ENCODE peak calls at places on chromosomes 1 and 21, in seven cellular contexts. H is SK-N-SH, K is dorsolateral prefrontal cortex, Y is thoracic aorta, U is fibroblast of pulmonary artery, G is hepatocyte, C is heart right ventricle. S is an unnamed sample.

GRCh38 chr1:1037366-1038327 is 17.7 kb downstream of the AGRN start:
- DNase-seq in H (no peak), K (no peak), Y (no peak), U (no peak), G (no peak), C (no peak), S (no peak)

GRCh38 chr1:39398278-39399010 is 93.0 kb upstream of the BMP8A start:
- DNase-seq in H (peak), K (no peak), Y (peak), U (peak), G (peak), C (peak), S (peak)

GRCh38 chr21:38494254-38494648 is 4.0 kb downstream of the ERG start:
- DNase-seq in H (no peak), K (no peak), Y (no peak), U (no peak), G (no peak), C (no peak), S (no peak)

GRCh38 chr1:1543706-1544099 is 3.3 kb upstream of the TMEM240 start:
- DNase-seq in H (peak), K (no peak), Y (no peak), U (no peak), G (peak), C (peak), S (no peak)

GRCh38 chr1:17119076-17119743 is at the start of gene PADI2:
- DNase-seq in H (peak), K (peak), Y (no peak), U (peak), G (peak), C (peak), S (peak)

GRCh38 chr1:31523769-31524168 is 52.5 kb upstream of the TINAGL1 start:
- DNase-seq in H (no peak), K (no peak), Y (no peak), U (no peak), G (peak), C (peak), S (peak)

GRCh38 chr1:212311836-212312497 is 26.8 kb downstream of the PPP2R5A start:
- DNase-seq in H (no peak), K (no peak), Y (no peak), U (no peak), G (no peak), C (no peak), S (peak)

GRCh38 chr1:160827418-160827817 is 31.4 kb downstream of the LY9 start:
- DNase-seq in H (no peak), K (no peak), Y (no peak), U (peak), G (no peak), C (no peak), S (peak)

GRCh38 chr1:205916541-205916940 is 26.7 kb downstream of the SLC26A9 start:
- DNase-seq in H (no peak), K (no peak), Y (no peak), U (no peak), G (no peak), C (no peak), S (peak)

GRCh38 chr1:12809933-12810332 is 18.7 kb downstream of the PRAMEF1 start:
- DNase-seq in H (no peak), K (no peak), Y (no peak), U (no peak), G (no peak), C (no peak), S (no peak)

GRCh38 chr1:67610450-67610849 is 74.6 kb upstream of the GADD45A start:
- DNase-seq in H (no peak), K (no peak), Y (no peak), U (no peak), G (no peak), C (no peak), S (no peak)

GRCh38 chr1:192544983-192545393 is 30.6 kb upstream of the RGS1 start:
- DNase-seq in H (no peak), K (no peak), Y (no peak), U (peak), G (no peak), C (no peak), S (peak)

GRCh38 chr1:35885961-35886558 is 3.1 kb downstream of the AGO1 start:
- DNase-seq in H (peak), K (no peak), Y (no peak), U (no peak), G (peak), C (no peak), S (no peak)

GRCh38 chr1:212488436-212489283 is 55.9 kb downstream of the NENF start:
- DNase-seq in H (no peak), K (peak), Y (no peak), U (peak), G (peak), C (peak), S (peak)

GRCh38 chr1:150194381-150195031 is 41.4 kb downstream of the ANP32E start:
- DNase-seq in H (no peak), K (no peak), Y (no peak), U (peak), G (peak), C (no peak), S (no peak)

GRCh38 chr1:223844962-223845809 is 561 bp downstream of the TP53BP2 start:
- DNase-seq in H (peak), K (peak), Y (no peak), U (peak), G (peak), C (peak), S (peak)

GRCh38 chr1:205438213-205439158 is 16.6 kb upstream of the LEMD1 start:
- DNase-seq in H (peak), K (peak), Y (peak), U (peak), G (peak), C (peak), S (peak)

GRCh38 chr1:185644531-185644930 is 89.7 kb upstream of the HMCN1 start:
- DNase-seq in H (no peak), K (no peak), Y (no peak), U (no peak), G (no peak), C (no peak), S (peak)

GRCh38 chr1:42765832-42766722 is 751 bp downstream of the P3H1 start:
- DNase-seq in H (peak), K (no peak), Y (no peak), U (peak), G (peak), C (peak), S (peak)

GRCh38 chr1:27455166-27455811 is 34.7 kb downstream of the WASF2 start:
- DNase-seq in H (peak), K (no peak), Y (no peak), U (no peak), G (peak), C (no peak), S (no peak)

GRCh38 chr1:16717174-16718108 is 22.9 kb upstream of the RNU1-4 start:
- DNase-seq in H (peak), K (peak), Y (no peak), U (no peak), G (peak), C (no peak), S (no peak)

GRCh38 chr1:96362623-96363022 is 359.0 kb upstream of the PTBP2 start:
- DNase-seq in H (no peak), K (no peak), Y (no peak), U (peak), G (peak), C (no peak), S (peak)

GRCh38 chr1:108053291-108054023 is 88.5 kb upstream of the VAV3 start:
- DNase-seq in H (no peak), K (no peak), Y (no peak), U (peak), G (no peak), C (no peak), S (peak)

GRCh38 chr1:23149110-23149509 is 19.5 kb downstream of the LUZP1 start:
- DNase-seq in H (peak), K (no peak), Y (no peak), U (no peak), G (peak), C (no peak), S (no peak)

GRCh38 chr1:69700770-69701169 is 133.0 kb downstream of the LRRC7 start:
- DNase-seq in H (no peak), K (no peak), Y (no peak), U (peak), G (peak), C (no peak), S (peak)

GRCh38 chr1:97508653-97509218 is 412.1 kb downstream of the DPYD start:
- DNase-seq in H (no peak), K (no peak), Y (no peak), U (no peak), G (no peak), C (peak), S (no peak)

GRCh38 chr1:198186916-198187580 is 30.2 kb downstream of the NEK7 start:
- DNase-seq in H (no peak), K (no peak), Y (no peak), U (no peak), G (no peak), C (no peak), S (no peak)

GRCh38 chr1:99969260-99969728 is 502 bp upstream of the SLC35A3 start:
- DNase-seq in H (no peak), K (no peak), Y (no peak), U (no peak), G (peak), C (no peak), S (no peak)

GRCh38 chr1:1397839-1398523 is 1.2 kb downstream of the CCNL2 start:
- DNase-seq in H (peak), K (no peak), Y (no peak), U (peak), G (no peak), C (no peak), S (peak)

GRCh38 chr1:44584167-44584566 is 90.1 kb downstream of the TMEM53 start:
- DNase-seq in H (no peak), K (no peak), Y (no peak), U (no peak), G (peak), C (no peak), S (no peak)

GRCh38 chr1:197911172-197911856 is 5.9 kb upstream of the LHX9 start:
- DNase-seq in H (peak), K (no peak), Y (no peak), U (no peak), G (no peak), C (no peak), S (no peak)

GRCh38 chr1:199693724-199694123 is 333.8 kb upstream of the NR5A2 start:
- DNase-seq in H (no peak), K (no peak), Y (no peak), U (no peak), G (no peak), C (no peak), S (no peak)

GRCh38 chr1:9426291-9426711 is 113.0 kb upstream of the SLC25A33 start:
- DNase-seq in H (no peak), K (no peak), Y (no peak), U (no peak), G (no peak), C (no peak), S (no peak)

GRCh38 chr1:203771901-203772301 is 6.9 kb downstream of the LAX1 start:
- DNase-seq in H (no peak), K (no peak), Y (no peak), U (peak), G (peak), C (no peak), S (no peak)

GRCh38 chr1:224565186-224565585 is 50.9 kb upstream of the CNIH3 start:
- DNase-seq in H (no peak), K (peak), Y (no peak), U (peak), G (peak), C (no peak), S (peak)

GRCh38 chr1:8816306-8816705 is 1.1 kb downstream of the RERE start:
- DNase-seq in H (no peak), K (no peak), Y (no peak), U (peak), G (no peak), C (no peak), S (peak)

GRCh38 chr1:9639190-9639589 is 12.3 kb upstream of the PIK3CD start:
- DNase-seq in H (no peak), K (no peak), Y (no peak), U (no peak), G (no peak), C (no peak), S (no peak)

GRCh38 chr1:201061049-201061448 is 37.5 kb upstream of the KIF21B start:
- DNase-seq in H (no peak), K (no peak), Y (no peak), U (no peak), G (no peak), C (peak), S (no peak)
- H3K4me3 ChIP-seq in H (no peak), K (no peak), Y (no peak), U (no peak), G (no peak), C (no peak), S (no peak)

DNA sequence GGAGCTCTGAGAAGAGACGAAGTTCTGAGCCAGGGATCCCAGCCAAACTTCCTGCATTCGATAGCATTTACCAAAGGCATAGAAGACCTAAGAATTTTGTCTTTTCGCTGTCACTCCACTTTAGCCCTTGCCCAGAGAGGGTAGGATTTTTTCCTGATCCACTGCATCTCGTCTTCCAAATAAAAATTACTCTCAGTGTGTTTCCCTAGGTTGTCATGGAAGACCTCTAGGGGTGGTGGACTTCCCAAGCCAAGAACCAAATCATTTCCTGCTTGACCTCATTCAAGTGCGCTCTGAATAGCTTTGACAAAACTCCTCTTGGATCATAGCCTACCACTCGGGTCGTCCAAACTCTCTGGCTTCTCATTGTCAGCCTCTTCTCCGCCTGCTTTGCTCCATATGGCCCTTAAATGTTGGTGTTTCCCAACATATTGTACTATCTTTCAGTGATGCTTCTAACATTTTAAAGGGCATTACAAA is 444 bp upstream of the C1orf52 start:
- DNase-seq in H (no peak), K (no peak), Y (no peak), U (peak), G (no peak), C (peak), S (peak)
- TF ChIP-seq CTCF in H (no peak), K (no peak), Y (peak), U (no peak), G (no peak), C (no peak), S (no peak)

GRCh38 chr1:172321429-172321828 is 99.1 kb upstream of the C1orf105 start:
- DNase-seq in H (no peak), K (no peak), Y (no peak), U (peak), G (no peak), C (no peak), S (peak)
- H3K4me3 ChIP-seq in H (no peak), K (no peak), Y (peak), U (no peak), G (no peak), C (no peak), S (no peak)

GRCh38 chr1:227946624-227947424 is 908 bp downstream of the WNT9A start:
- DNase-seq in H (peak), K (peak), Y (no peak), U (peak), G (peak), C (peak), S (peak)
- TF ChIP-seq CTCF in H (peak), K (peak), Y (peak), U (peak), G (peak), C (peak), S (no peak)

GRCh38 chr1:156489166-156489934 is 11.2 kb downstream of the MEF2D start:
- DNase-seq in H (peak), K (peak), Y (no peak), U (no peak), G (peak), C (peak), S (no peak)

GRCh38 chr1:156491151-156491949 is 9.2 kb downstream of the MEF2D start:
- DNase-seq in H (no peak), K (no peak), Y (no peak), U (no peak), G (no peak), C (no peak), S (no peak)

GRCh38 chr1:156490401-156491032 is 10.1 kb downstream of the MEF2D start:
- DNase-seq in H (peak), K (no peak), Y (no peak), U (no peak), G (peak), C (peak), S (peak)

GRCh38 chr1:156488566-156489165 is 11.9 kb downstream of the MEF2D start:
- DNase-seq in H (no peak), K (no peak), Y (no peak), U (no peak), G (no peak), C (no peak), S (no peak)

GRCh38 chr1:156489935-156490293 is 10.7 kb downstream of the MEF2D start:
- DNase-seq in H (no peak), K (no peak), Y (no peak), U (no peak), G (no peak), C (no peak), S (no peak)
- H3K4me3 ChIP-seq in H (no peak), K (no peak), Y (peak), U (no peak), G (no peak), C (peak), S (no peak)

GRCh38 chr1:37092937-37093336 is 58.6 kb upstream of the GRIK3 start:
- DNase-seq in H (no peak), K (no peak), Y (no peak), U (no peak), G (no peak), C (no peak), S (no peak)

GRCh38 chr1:37090671-37091070 is 56.4 kb upstream of the GRIK3 start:
- DNase-seq in H (no peak), K (no peak), Y (no peak), U (no peak), G (no peak), C (no peak), S (no peak)

GRCh38 chr1:37094302-37094701 is 60.0 kb upstream of the GRIK3 start:
- DNase-seq in H (no peak), K (no peak), Y (no peak), U (no peak), G (no peak), C (no peak), S (no peak)

GRCh38 chr1:37085393-37085792 is 51.1 kb upstream of the GRIK3 start:
- DNase-seq in H (peak), K (no peak), Y (no peak), U (no peak), G (no peak), C (no peak), S (no peak)

DNA sequence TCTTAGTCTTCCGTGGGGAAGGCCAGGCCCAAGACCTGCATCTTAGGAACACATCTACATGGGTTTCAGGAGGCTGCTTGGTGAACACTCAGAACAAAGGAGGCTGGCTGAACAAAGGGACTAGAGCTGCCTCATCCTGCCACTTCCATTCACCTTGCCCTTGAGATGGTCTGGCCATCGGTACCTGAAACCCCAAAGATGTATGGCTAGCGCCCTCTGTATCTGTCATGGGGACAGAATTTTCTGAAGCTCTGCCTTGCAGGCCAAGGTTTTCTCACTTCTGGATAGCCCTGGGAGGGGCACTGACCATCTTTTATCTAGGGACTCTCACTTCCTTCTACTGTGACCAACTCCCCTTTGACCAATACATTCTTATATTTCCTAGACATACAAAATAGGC is 55.4 kb upstream of the GRIK3 start:
- DNase-seq in H (no peak), K (no peak), Y (no peak), U (no peak), G (no peak), C (no peak), S (no peak)
- TF ChIP-seq CTCF in H (no peak), K (no peak), Y (no peak), U (no peak), G (no peak), C (no peak), S (no peak)

GRCh38 chr1:154419620-154420020 is 14.5 kb downstream of the IL6R start:
- DNase-seq in H (no peak), K (peak), Y (peak), U (peak), G (peak), C (peak), S (peak)

GRCh38 chr1:154418898-154419619 is 13.9 kb downstream of the IL6R start:
- DNase-seq in H (no peak), K (no peak), Y (no peak), U (no peak), G (no peak), C (no peak), S (no peak)

GRCh38 chr1:154416496-154417337 is 11.6 kb downstream of the IL6R start:
- DNase-seq in H (no peak), K (no peak), Y (no peak), U (no peak), G (no peak), C (no peak), S (no peak)

GRCh38 chr1:154417338-154417608 is 12.1 kb downstream of the IL6R start:
- DNase-seq in H (no peak), K (no peak), Y (no peak), U (no peak), G (no peak), C (no peak), S (no peak)

GRCh38 chr1:154418062-154418897 is 13.1 kb downstream of the IL6R start:
- DNase-seq in H (peak), K (no peak), Y (no peak), U (peak), G (peak), C (no peak), S (peak)
- H3K4me3 ChIP-seq in H (no peak), K (no peak), Y (peak), U (no peak), G (no peak), C (no peak), S (no peak)

S was measured in fibroblast of mammary gland.